ENCODE peak calls at places on chromosomes 2 and 18, in ten cellular contexts. W is prostate gland, H is sigmoid colon, B is gastrocnemius medialis, G is left ventricle myocardium inferior, L is ovary, N is kidney, U is neural progenitor cell, F is PC-9, S is psoas muscle. T is an unnamed sample. For H3K4me1, the result is how much of the 10 kb centered on the place peaks cover.

GRCh38 chr2:38748391-38748790 is 2.8 kb downstream of the SRSF7 start:
- DNase-seq in W (no peak), H (no peak), B (no peak), G (no peak), L (no peak), N (no peak), U (no peak), F (no peak), S (no peak), T (no peak)

GRCh38 chr18:60413944-60414547 is 41.5 kb upstream of the MC4R start:
- DNase-seq in W (no peak), H (no peak), B (no peak), G (no peak), L (no peak), N (no peak), U (peak), F (no peak), S (no peak), T (no peak)

GRCh38 chr2:75100011-75100680 is 99.2 kb downstream of the TACR1 start:
- DNase-seq in W (no peak), H (no peak), B (no peak), G (no peak), L (no peak), N (no peak), U (no peak), F (peak), S (no peak), T (no peak)

GRCh38 chr18:79489900-79490592 is 94.3 kb downstream of the NFATC1 start:
- DNase-seq in W (no peak), H (peak), B (no peak), G (peak), L (peak), N (peak), U (no peak), F (no peak), S (peak), T (no peak)

GRCh38 chr2:56749152-56749752 is 565.5 kb downstream of the CCDC85A start:
- DNase-seq in W (no peak), H (no peak), B (no peak), G (no peak), L (no peak), N (no peak), U (peak), F (no peak), S (no peak), T (no peak)

GRCh38 chr2:71277536-71278103 is 50.7 kb upstream of the PAIP2B start:
- DNase-seq in W (no peak), H (no peak), B (peak), G (peak), L (no peak), N (peak), U (peak), F (peak), S (peak), T (peak)

GRCh38 chr2:136167721-136168470 is 49.9 kb upstream of the CXCR4 start:
- DNase-seq in W (no peak), H (no peak), B (no peak), G (no peak), L (no peak), N (no peak), U (no peak), F (no peak), S (no peak), T (no peak)

GRCh38 chr2:160142472-160142871 is 57.6 kb downstream of the ITGB6 start:
- DNase-seq in W (no peak), H (no peak), B (no peak), G (no peak), L (no peak), N (no peak), U (no peak), F (no peak), S (no peak), T (no peak)

GRCh38 chr2:67295851-67296250 is 101.3 kb upstream of the ETAA1 start:
- DNase-seq in W (no peak), H (no peak), B (no peak), G (no peak), L (no peak), N (no peak), U (no peak), F (no peak), S (no peak), T (no peak)

GRCh38 chr2:215031330-215031729 is 107.1 kb downstream of the ABCA12 start:
- DNase-seq in W (no peak), H (no peak), B (no peak), G (no peak), L (no peak), N (no peak), U (no peak), F (no peak), S (no peak), T (no peak)

GRCh38 chr2:36780231-36780808 is 83.8 kb downstream of the VIT start:
- DNase-seq in W (peak), H (no peak), B (no peak), G (no peak), L (no peak), N (no peak), U (peak), F (peak), S (no peak), T (no peak)

GRCh38 chr2:160205511-160205910 is 5.4 kb upstream of the ITGB6 start:
- DNase-seq in W (peak), H (peak), B (peak), G (no peak), L (no peak), N (peak), U (no peak), F (peak), S (peak), T (no peak)

GRCh38 chr2:151728736-151729415 is 5.4 kb downstream of the NEB start:
- DNase-seq in W (no peak), H (no peak), B (peak), G (no peak), L (no peak), N (no peak), U (no peak), F (no peak), S (no peak), T (no peak)

GRCh38 chr2:158546412-158547144 is 89.8 kb downstream of the PKP4 start:
- DNase-seq in W (no peak), H (no peak), B (no peak), G (no peak), L (no peak), N (no peak), U (no peak), F (no peak), S (no peak), T (no peak)

GRCh38 chr2:111900859-111901258 is 2.5 kb downstream of the MERTK start:
- DNase-seq in W (no peak), H (no peak), B (no peak), G (no peak), L (no peak), N (no peak), U (peak), F (no peak), S (no peak), T (peak)

GRCh38 chr2:137261858-137262585 is 496.7 kb downstream of the THSD7B start:
- DNase-seq in W (no peak), H (no peak), B (no peak), G (no peak), L (no peak), N (no peak), U (no peak), F (no peak), S (no peak), T (no peak)

GRCh38 chr2:230219419-230220331 is at the start of gene SP110:
- DNase-seq in W (peak), H (peak), B (peak), G (peak), L (peak), N (peak), U (peak), F (peak), S (peak), T (peak)

GRCh38 chr2:95051636-95052035 is 26.1 kb downstream of the MAL start:
- DNase-seq in W (no peak), H (peak), B (no peak), G (no peak), L (no peak), N (no peak), U (no peak), F (no peak), S (no peak), T (no peak)

GRCh38 chr2:241673797-241674725 is 12.6 kb downstream of the DTYMK start:
- DNase-seq in W (no peak), H (no peak), B (no peak), G (no peak), L (no peak), N (no peak), U (no peak), F (no peak), S (no peak), T (no peak)

GRCh38 chr2:24492283-24493272 is 1.5 kb downstream of the NCOA1 start:
- DNase-seq in W (peak), H (no peak), B (peak), G (no peak), L (no peak), N (no peak), U (peak), F (no peak), S (peak), T (peak)

GRCh38 chr18:39681061-39681460 is 2115.5 kb upstream of the CELF4 start:
- DNase-seq in W (no peak), H (no peak), B (no peak), G (no peak), L (no peak), N (no peak), U (no peak), F (no peak), S (no peak), T (no peak)

GRCh38 chr18:45334188-45334587 is 281.1 kb upstream of the SLC14A2 start:
- DNase-seq in W (no peak), H (no peak), B (no peak), G (no peak), L (no peak), N (no peak), U (no peak), F (no peak), S (no peak), T (no peak)

GRCh38 chr18:37242091-37242490 is 323.5 kb downstream of the CELF4 start:
- DNase-seq in W (no peak), H (no peak), B (no peak), G (no peak), L (no peak), N (no peak), U (no peak), F (no peak), S (no peak), T (no peak)

GRCh38 chr18:111292-112014 is 46.9 kb upstream of the USP14 start:
- DNase-seq in W (peak), H (peak), B (peak), G (peak), L (peak), N (peak), U (peak), F (peak), S (peak), T (peak)

GRCh38 chr2:2656046-2656715 is 325.1 kb upstream of the MYT1L start:
- DNase-seq in W (no peak), H (peak), B (no peak), G (no peak), L (no peak), N (no peak), U (peak), F (no peak), S (no peak), T (no peak)

GRCh38 chr2:99569393-99569792 is 79.6 kb upstream of the REV1 start:
- DNase-seq in W (no peak), H (no peak), B (no peak), G (no peak), L (no peak), N (no peak), U (no peak), F (no peak), S (no peak), T (no peak)

GRCh38 chr18:27785815-27786537 is 391.0 kb downstream of the CDH2 start:
- DNase-seq in W (no peak), H (no peak), B (no peak), G (no peak), L (no peak), N (no peak), U (no peak), F (no peak), S (no peak), T (no peak)

GRCh38 chr2:10688921-10689807 is 611 bp downstream of the NOL10 start:
- DNase-seq in W (no peak), H (peak), B (peak), G (peak), L (no peak), N (peak), U (no peak), F (no peak), S (peak), T (peak)

GRCh38 chr2:212193066-212193465 is 345.5 kb downstream of the ERBB4 start:
- DNase-seq in W (no peak), H (no peak), B (no peak), G (no peak), L (no peak), N (no peak), U (no peak), F (no peak), S (no peak), T (no peak)

GRCh38 chr18:36284671-36285295 is 12.7 kb upstream of the FHOD3 start:
- DNase-seq in W (peak), H (no peak), B (no peak), G (no peak), L (no peak), N (no peak), U (peak), F (peak), S (no peak), T (peak)

GRCh38 chr2:176088048-176088936 is 4.2 kb upstream of the HOXD13 start:
- DNase-seq in W (no peak), H (no peak), B (peak), G (peak), L (peak), N (peak), U (peak), F (no peak), S (peak), T (peak)

GRCh38 chr2:239143858-239144712 is 256.7 kb downstream of the HDAC4 start:
- DNase-seq in W (no peak), H (no peak), B (peak), G (no peak), L (no peak), N (no peak), U (peak), F (no peak), S (no peak), T (peak)

GRCh38 chr18:74281639-74282358 is 10.0 kb downstream of the CYB5A start:
- DNase-seq in W (no peak), H (peak), B (peak), G (no peak), L (no peak), N (no peak), U (no peak), F (peak), S (peak), T (no peak)

GRCh38 chr2:50086450-50086849 is 932.1 kb upstream of the FSHR start:
- DNase-seq in W (no peak), H (no peak), B (no peak), G (no peak), L (no peak), N (no peak), U (no peak), F (no peak), S (no peak), T (no peak)

GRCh38 chr2:96143848-96144480 is 1.3 kb downstream of the DUSP2 start:
- DNase-seq in W (no peak), H (peak), B (no peak), G (no peak), L (peak), N (peak), U (peak), F (peak), S (no peak), T (peak)

GRCh38 chr18:76657428-76657827 is 162.4 kb upstream of the ZNF516 start:
- DNase-seq in W (peak), H (no peak), B (no peak), G (no peak), L (no peak), N (no peak), U (no peak), F (no peak), S (no peak), T (no peak)

GRCh38 chr2:85605406-85606115 is 3.1 kb upstream of the TMEM150A start:
- DNase-seq in W (no peak), H (peak), B (no peak), G (no peak), L (no peak), N (no peak), U (no peak), F (peak), S (no peak), T (no peak)

GRCh38 chr2:529425-529824 is 147.8 kb downstream of the TMEM18 start:
- DNase-seq in W (no peak), H (no peak), B (no peak), G (no peak), L (no peak), N (no peak), U (peak), F (peak), S (no peak), T (no peak)
- TF ChIP-seq CTCF in W (peak), H (no peak), B (no peak), G (no peak), L (no peak), N (peak), U (peak), F (peak), S (no peak), T (peak)

GRCh38 chr2:55157474-55157884 is 74.6 kb downstream of the CLHC1 start:
- DNase-seq in W (no peak), H (no peak), B (no peak), G (no peak), L (no peak), N (no peak), U (no peak), F (no peak), S (no peak), T (peak)
- H3K4me1 ChIP-seq in W (under half), H (under half), B (under half), G (half or more), L (under half), N (under half), U (half or more), F (half or more), S (under half), T (half or more)

DNA sequence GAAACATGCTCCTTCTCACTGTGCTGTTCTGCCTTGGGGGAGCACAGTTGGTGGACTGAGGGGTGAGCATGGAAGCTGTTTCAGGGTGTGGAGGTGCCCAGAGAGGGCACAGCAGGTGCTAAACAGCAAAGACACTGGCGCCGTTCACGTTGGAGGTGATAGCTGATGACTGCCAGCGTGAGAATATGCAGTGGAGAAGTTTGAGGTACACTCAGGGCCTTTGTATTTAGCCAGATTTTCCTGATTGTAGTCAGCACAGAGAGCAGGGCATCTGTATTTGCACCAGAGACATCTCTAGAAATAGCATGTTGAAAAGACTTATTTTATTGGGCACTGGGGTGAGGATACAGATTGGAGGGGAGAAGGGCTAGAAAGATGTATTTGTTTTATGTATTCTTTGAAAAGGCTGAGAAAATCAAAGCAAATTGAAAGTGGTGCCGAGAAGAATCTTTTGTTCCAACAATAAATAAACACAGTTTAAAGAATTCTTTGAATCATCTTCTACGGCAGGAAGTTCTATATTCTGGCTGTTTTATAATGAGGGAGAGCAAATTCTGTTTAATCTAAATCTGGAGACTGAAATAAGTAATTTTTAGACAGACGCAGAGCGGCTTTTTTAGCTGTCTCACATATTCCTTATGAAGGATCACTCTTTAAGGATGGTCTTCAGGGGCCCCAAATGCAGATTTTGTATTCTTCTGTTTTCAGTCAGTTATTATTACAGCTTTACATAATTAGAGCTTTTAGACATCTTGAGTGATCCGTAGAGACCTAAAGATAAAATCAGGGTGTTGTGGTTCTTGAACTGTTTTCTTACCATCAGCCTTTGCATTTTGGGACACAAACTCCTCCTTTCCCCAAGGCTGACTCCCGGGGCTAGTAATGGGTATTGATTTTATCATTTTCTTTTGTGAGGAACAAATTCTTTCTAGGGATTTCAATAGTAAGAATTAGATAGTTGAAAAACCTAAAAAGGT is 7.1 kb downstream of the ZNF532 start:
- DNase-seq in W (no peak), H (peak), B (no peak), G (no peak), L (no peak), N (no peak), U (no peak), F (no peak), S (no peak), T (no peak)
- H3K27ac ChIP-seq in W (peak), H (peak), B (peak), G (peak), L (peak), N (no peak), U (no peak), F (no peak), S (no peak), T (no peak)

GRCh38 chr2:164813535-164813934 is 28.1 kb downstream of the COBLL1 start:
- DNase-seq in W (no peak), H (no peak), B (no peak), G (no peak), L (no peak), N (no peak), U (no peak), F (no peak), S (no peak), T (no peak)
- TF ChIP-seq CTCF in W (no peak), H (no peak), B (no peak), G (no peak), L (no peak), N (no peak), U (no peak), F (no peak), S (no peak), T (no peak)